ENCODE peak calls at places on chromosome 6, in eight cellular contexts. One of them, this sample, is unnamed.

GRCh38 chr6:118895241-118895561 is 1.2 kb downstream of the ASF1A start:
- DNase-seq in heart left ventricle: no peak
- DNase-seq in A549: no peak
- DNase-seq in left lung: no peak
- DNase-seq in tibial nerve: no peak
- DNase-seq in stomach: no peak
- DNase-seq in astrocyte of the cerebellum: no peak
- DNase-seq in brain microvascular endothelial cell: no peak
- DNase-seq in this sample: no peak

GRCh38 chr6:145406733-145407256 is 328.5 kb downstream of the EPM2A start:
- DNase-seq in A549: no peak
- DNase-seq in heart left ventricle: no peak
- DNase-seq in tibial nerve: no peak
- DNase-seq in brain microvascular endothelial cell: no peak
- DNase-seq in astrocyte of the cerebellum: no peak
- DNase-seq in stomach: no peak
- DNase-seq in left lung: no peak
- DNase-seq in this sample: no peak

GRCh38 chr6:132259070-132259469 is 142.2 kb downstream of the MOXD1 start:
- DNase-seq in astrocyte of the cerebellum: peak
- DNase-seq in left lung: no peak
- DNase-seq in A549: peak
- DNase-seq in brain microvascular endothelial cell: peak
- DNase-seq in tibial nerve: no peak
- DNase-seq in heart left ventricle: no peak
- DNase-seq in stomach: no peak
- DNase-seq in this sample: peak

GRCh38 chr6:23350752-23351453 is 775.1 kb upstream of the NRSN1 start:
- DNase-seq in heart left ventricle: no peak
- DNase-seq in tibial nerve: no peak
- DNase-seq in left lung: no peak
- DNase-seq in A549: no peak
- DNase-seq in brain microvascular endothelial cell: peak
- DNase-seq in astrocyte of the cerebellum: no peak
- DNase-seq in stomach: no peak
- DNase-seq in this sample: no peak

GRCh38 chr6:168132531-168133184 is 53.6 kb upstream of the FRMD1 start:
- DNase-seq in tibial nerve: no peak
- DNase-seq in astrocyte of the cerebellum: peak
- DNase-seq in stomach: peak
- DNase-seq in heart left ventricle: peak
- DNase-seq in A549: peak
- DNase-seq in brain microvascular endothelial cell: peak
- DNase-seq in left lung: no peak
- DNase-seq in this sample: no peak

GRCh38 chr6:57242505-57242904 is 20.4 kb upstream of the RAB23 start:
- DNase-seq in tibial nerve: no peak
- DNase-seq in A549: peak
- DNase-seq in stomach: no peak
- DNase-seq in brain microvascular endothelial cell: peak
- DNase-seq in heart left ventricle: no peak
- DNase-seq in left lung: no peak
- DNase-seq in astrocyte of the cerebellum: peak
- DNase-seq in this sample: peak

GRCh38 chr6:39341352-39341751 is 18.9 kb upstream of the KCNK16 start:
- DNase-seq in A549: no peak
- DNase-seq in heart left ventricle: no peak
- DNase-seq in left lung: no peak
- DNase-seq in tibial nerve: no peak
- DNase-seq in brain microvascular endothelial cell: no peak
- DNase-seq in stomach: no peak
- DNase-seq in astrocyte of the cerebellum: no peak
- DNase-seq in this sample: no peak

GRCh38 chr6:39791311-39791710 is 865 bp upstream of the DAAM2 start:
- DNase-seq in A549: no peak
- DNase-seq in left lung: no peak
- DNase-seq in astrocyte of the cerebellum: no peak
- DNase-seq in heart left ventricle: no peak
- DNase-seq in brain microvascular endothelial cell: no peak
- DNase-seq in tibial nerve: no peak
- DNase-seq in stomach: no peak
- DNase-seq in this sample: no peak

GRCh38 chr6:35948725-35949124 is 27.8 kb upstream of the SRPK1 start:
- DNase-seq in tibial nerve: no peak
- DNase-seq in brain microvascular endothelial cell: peak
- DNase-seq in stomach: no peak
- DNase-seq in A549: peak
- DNase-seq in heart left ventricle: no peak
- DNase-seq in left lung: no peak
- DNase-seq in astrocyte of the cerebellum: no peak
- DNase-seq in this sample: no peak

GRCh38 chr6:168468046-168468445 is 27.1 kb downstream of the SMOC2 start:
- DNase-seq in tibial nerve: no peak
- DNase-seq in astrocyte of the cerebellum: no peak
- DNase-seq in stomach: no peak
- DNase-seq in heart left ventricle: no peak
- DNase-seq in left lung: no peak
- DNase-seq in A549: no peak
- DNase-seq in brain microvascular endothelial cell: no peak
- DNase-seq in this sample: no peak

GRCh38 chr6:13677878-13678254 is 33.8 kb downstream of the RANBP9 start:
- DNase-seq in A549: peak
- DNase-seq in brain microvascular endothelial cell: no peak
- DNase-seq in stomach: no peak
- DNase-seq in left lung: no peak
- DNase-seq in heart left ventricle: no peak
- DNase-seq in tibial nerve: no peak
- DNase-seq in astrocyte of the cerebellum: no peak
- DNase-seq in this sample: no peak

GRCh38 chr6:52663935-52664184 is 7.1 kb upstream of the TMEM14A start:
- DNase-seq in heart left ventricle: no peak
- DNase-seq in tibial nerve: no peak
- DNase-seq in astrocyte of the cerebellum: no peak
- DNase-seq in A549: no peak
- DNase-seq in left lung: no peak
- DNase-seq in brain microvascular endothelial cell: no peak
- DNase-seq in stomach: no peak
- DNase-seq in this sample: no peak
- TF ChIP-seq CTCF in heart left ventricle: no peak
- TF ChIP-seq CTCF in tibial nerve: no peak
- TF ChIP-seq CTCF in astrocyte of the cerebellum: no peak
- TF ChIP-seq CTCF in A549: no peak
- TF ChIP-seq CTCF in left lung: no peak
- TF ChIP-seq CTCF in brain microvascular endothelial cell: no peak
- TF ChIP-seq CTCF in stomach: no peak
- TF ChIP-seq CTCF in this sample: no peak

DNA sequence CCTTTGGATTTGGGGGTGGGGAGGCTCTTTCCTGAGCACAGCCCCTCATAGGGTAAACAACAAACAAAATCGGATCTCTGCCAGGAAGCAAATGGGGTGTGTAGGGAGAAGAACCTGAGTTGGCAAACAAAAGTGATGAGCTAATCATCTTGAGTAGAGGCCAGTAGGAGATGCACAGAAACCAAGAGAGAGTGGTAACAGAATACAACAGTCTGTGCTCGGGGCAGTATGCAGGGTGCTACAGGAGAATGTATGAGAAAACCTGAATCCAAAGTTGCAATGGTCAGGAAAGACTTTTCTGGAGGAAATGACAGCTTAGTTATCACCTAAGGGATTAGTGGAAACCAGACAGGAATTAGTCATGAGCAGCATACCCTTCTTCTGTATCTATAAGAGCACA is 177.8 kb downstream of the CDKAL1 start:
- DNase-seq in brain microvascular endothelial cell: no peak
- DNase-seq in astrocyte of the cerebellum: no peak
- DNase-seq in tibial nerve: no peak
- DNase-seq in left lung: no peak
- DNase-seq in heart left ventricle: no peak
- DNase-seq in A549: no peak
- DNase-seq in stomach: no peak
- DNase-seq in this sample: no peak
- H3K4me3 ChIP-seq in brain microvascular endothelial cell: no peak
- H3K4me3 ChIP-seq in astrocyte of the cerebellum: no peak
- H3K4me3 ChIP-seq in tibial nerve: no peak
- H3K4me3 ChIP-seq in left lung: no peak
- H3K4me3 ChIP-seq in heart left ventricle: no peak
- H3K4me3 ChIP-seq in A549: no peak
- H3K4me3 ChIP-seq in stomach: no peak
- H3K4me3 ChIP-seq in this sample: no peak

DNA sequence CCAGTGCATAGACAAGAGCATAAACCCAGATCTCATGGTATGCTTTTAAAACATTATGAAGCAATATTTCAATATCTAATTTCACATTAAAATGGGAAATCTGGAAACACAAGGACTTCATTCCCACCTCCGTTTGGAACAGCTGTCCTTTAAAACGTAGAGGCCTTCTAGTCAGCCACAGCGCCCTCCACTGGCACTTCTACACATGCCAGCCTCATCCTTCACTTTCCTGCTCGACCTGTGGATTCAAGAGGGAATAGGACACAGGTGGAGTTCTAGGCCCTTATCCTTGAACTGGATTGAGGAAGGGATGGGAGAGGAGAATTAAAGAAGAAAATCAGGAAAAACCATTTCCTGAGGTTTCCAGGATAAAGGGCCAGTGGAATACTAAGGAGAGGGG is 85.6 kb downstream of the LYRM4 start:
- DNase-seq in heart left ventricle: no peak
- DNase-seq in stomach: no peak
- DNase-seq in brain microvascular endothelial cell: no peak
- DNase-seq in left lung: no peak
- DNase-seq in tibial nerve: no peak
- DNase-seq in astrocyte of the cerebellum: no peak
- DNase-seq in A549: peak
- DNase-seq in this sample: no peak
- TF ChIP-seq CTCF in heart left ventricle: no peak
- TF ChIP-seq CTCF in stomach: no peak
- TF ChIP-seq CTCF in brain microvascular endothelial cell: peak
- TF ChIP-seq CTCF in left lung: no peak
- TF ChIP-seq CTCF in tibial nerve: no peak
- TF ChIP-seq CTCF in astrocyte of the cerebellum: peak
- TF ChIP-seq CTCF in A549: peak
- TF ChIP-seq CTCF in this sample: peak

DNA sequence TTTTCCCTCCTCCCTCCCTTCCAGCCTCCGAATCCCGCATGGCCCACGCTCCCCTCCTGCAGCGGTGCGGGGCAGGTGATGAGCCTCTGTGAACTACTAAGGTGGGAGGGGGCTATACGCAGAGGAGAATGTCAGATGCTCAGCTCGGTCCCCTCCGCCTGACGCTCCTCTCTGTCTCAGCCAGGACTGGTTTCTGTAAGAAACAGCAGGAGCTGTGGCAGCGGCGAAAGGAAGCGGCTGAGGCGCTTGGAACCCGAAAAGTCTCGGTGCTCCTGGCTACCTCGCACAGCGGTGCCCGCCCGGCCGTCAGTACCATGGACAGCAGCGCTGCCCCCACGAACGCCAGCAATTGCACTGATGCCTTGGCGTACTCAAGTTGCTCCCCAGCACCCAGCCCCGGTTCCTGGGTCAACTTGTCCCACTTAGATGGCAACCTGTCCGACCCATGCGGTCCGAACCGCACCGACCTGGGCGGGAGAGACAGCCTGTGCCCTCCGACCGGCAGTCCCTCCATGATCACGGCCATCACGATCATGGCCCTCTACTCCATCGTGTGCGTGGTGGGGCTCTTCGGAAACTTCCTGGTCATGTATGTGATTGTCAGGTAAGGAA is at the start of gene OPRM1:
- DNase-seq in left lung: no peak
- DNase-seq in brain microvascular endothelial cell: peak
- DNase-seq in astrocyte of the cerebellum: peak
- DNase-seq in tibial nerve: no peak
- DNase-seq in A549: peak
- DNase-seq in heart left ventricle: peak
- DNase-seq in stomach: peak
- DNase-seq in this sample: peak
- H3K4me3 ChIP-seq in left lung: no peak
- H3K4me3 ChIP-seq in brain microvascular endothelial cell: no peak
- H3K4me3 ChIP-seq in astrocyte of the cerebellum: no peak
- H3K4me3 ChIP-seq in tibial nerve: no peak
- H3K4me3 ChIP-seq in A549: no peak
- H3K4me3 ChIP-seq in heart left ventricle: no peak
- H3K4me3 ChIP-seq in stomach: no peak
- H3K4me3 ChIP-seq in this sample: no peak

GRCh38 chr6:167115054-167115453 is 7.8 kb upstream of the CCR6 start:
- DNase-seq in left lung: no peak
- DNase-seq in tibial nerve: no peak
- DNase-seq in heart left ventricle: no peak
- DNase-seq in stomach: no peak
- DNase-seq in astrocyte of the cerebellum: no peak
- DNase-seq in brain microvascular endothelial cell: no peak
- DNase-seq in A549: no peak
- DNase-seq in this sample: no peak
- TF ChIP-seq CTCF in left lung: no peak
- TF ChIP-seq CTCF in tibial nerve: no peak
- TF ChIP-seq CTCF in heart left ventricle: no peak
- TF ChIP-seq CTCF in stomach: no peak
- TF ChIP-seq CTCF in astrocyte of the cerebellum: no peak
- TF ChIP-seq CTCF in brain microvascular endothelial cell: no peak
- TF ChIP-seq CTCF in A549: no peak
- TF ChIP-seq CTCF in this sample: no peak

DNA sequence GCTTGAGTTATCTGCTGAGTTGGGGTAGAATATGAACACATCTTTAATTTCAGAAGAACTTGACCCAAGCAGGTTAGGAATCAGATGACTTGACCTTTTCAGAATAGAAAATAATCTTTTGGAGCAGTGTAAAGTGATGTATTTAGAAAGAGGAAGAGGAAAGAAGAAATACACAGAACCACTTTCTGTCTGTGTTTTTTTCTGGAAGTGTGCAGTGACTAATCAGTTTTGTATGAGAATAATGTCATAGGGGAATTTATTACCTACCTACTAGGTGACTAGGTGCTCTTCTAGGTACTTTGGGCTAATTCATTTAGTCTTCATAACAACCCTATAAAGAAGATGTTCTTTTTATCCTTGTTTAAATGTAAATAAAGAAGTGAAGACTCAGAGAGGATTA is 3.0 kb downstream of the PPP1R14C start:
- DNase-seq in heart left ventricle: no peak
- DNase-seq in brain microvascular endothelial cell: no peak
- DNase-seq in astrocyte of the cerebellum: no peak
- DNase-seq in stomach: no peak
- DNase-seq in A549: no peak
- DNase-seq in left lung: no peak
- DNase-seq in tibial nerve: no peak
- DNase-seq in this sample: no peak
- H3K4me3 ChIP-seq in heart left ventricle: peak
- H3K4me3 ChIP-seq in brain microvascular endothelial cell: no peak
- H3K4me3 ChIP-seq in astrocyte of the cerebellum: no peak
- H3K4me3 ChIP-seq in stomach: no peak
- H3K4me3 ChIP-seq in A549: no peak
- H3K4me3 ChIP-seq in left lung: no peak
- H3K4me3 ChIP-seq in tibial nerve: no peak
- H3K4me3 ChIP-seq in this sample: no peak